ENCODE peak calls at places on chromosome 12, in five cellular contexts. W is AG10803; O is nephron progenitor cell; J is NCI-H510A; C is stimulated activated CD8-positive, alpha-beta memory T cell treated with anti-CD3 and anti-CD28 coated beads, Interleukin-4, amount 100 ng/mL, for 24 hours. T is an unnamed sample.
A peak's percentile ranks its signal among the peaks of the same experiment; 100 is the strongest.

GRCh38 chr12:52835271-52836041 is 1.3 kb upstream of the KRT79 start:
- DNase-seq in W (no peak), O (no peak), J (no peak), C (no peak), T (no peak)

GRCh38 chr12:80269953-80270552 is 170.7 kb downstream of the OTOGL start:
- DNase-seq in W (peak; percentile 48), O (peak; percentile 16), J (no peak), C (no peak), T (no peak)

GRCh38 chr12:27595231-27595642 is 71.2 kb downstream of the PPFIBP1 start:
- DNase-seq in W (peak; percentile 95), O (peak; percentile 9), J (no peak), C (no peak), T (no peak)

GRCh38 chr12:15662303-15662980 is 126.7 kb downstream of the EPS8 start:
- DNase-seq in W (peak; percentile 86), O (no peak), J (no peak), C (no peak), T (no peak)

GRCh38 chr12:843609-844008 is 91.2 kb downstream of the WNK1 start:
- DNase-seq in W (no peak), O (no peak), J (no peak), C (no peak), T (no peak)

GRCh38 chr12:26833692-26834168 is 736 bp upstream of the ITPR2 start:
- DNase-seq in W (no peak), O (peak; percentile 57), J (peak; percentile 70), C (peak; percentile 11), T (no peak)

GRCh38 chr12:100058482-100059029 is 73.8 kb upstream of the ANKS1B start:
- DNase-seq in W (peak; percentile 91), O (no peak), J (no peak), C (no peak), T (no peak)

GRCh38 chr12:106418970-106419369 is 61.4 kb downstream of the POLR3B start:
- DNase-seq in W (no peak), O (no peak), J (no peak), C (no peak), T (no peak)

GRCh38 chr12:100520048-100520769 is 46.5 kb downstream of the NR1H4 start:
- DNase-seq in W (no peak), O (no peak), J (no peak), C (no peak), T (no peak)

GRCh38 chr12:24228980-24229730 is 279.7 kb upstream of the SOX5 start:
- DNase-seq in W (no peak), O (no peak), J (no peak), C (no peak), T (no peak)

GRCh38 chr12:77031745-77032144 is 33.6 kb downstream of the E2F7 start:
- DNase-seq in W (peak; percentile 25), O (no peak), J (no peak), C (no peak), T (no peak)

GRCh38 chr12:77943466-77943865 is 112.8 kb downstream of the NAV3 start:
- DNase-seq in W (peak; percentile 85), O (no peak), J (no peak), C (no peak), T (no peak)

GRCh38 chr12:132661972-132662371 is 25.2 kb downstream of the POLE start:
- DNase-seq in W (no peak), O (no peak), J (no peak), C (no peak), T (no peak)

GRCh38 chr12:98582093-98582492 is 11.4 kb upstream of the SLC25A3 start:
- DNase-seq in W (no peak), O (no peak), J (no peak), C (no peak), T (no peak)

GRCh38 chr12:130655010-130655409 is 61.1 kb downstream of the RIMBP2 start:
- DNase-seq in W (no peak), O (no peak), J (no peak), C (no peak), T (no peak)

GRCh38 chr12:132375747-132376463 is 46.5 kb upstream of the GALNT9 start:
- DNase-seq in W (no peak), O (no peak), J (no peak), C (no peak), T (no peak)

GRCh38 chr12:55745361-55746146 is 2.6 kb downstream of the GDF11 start:
- DNase-seq in W (no peak), O (peak; percentile 85), J (peak; percentile 18), C (no peak), T (peak; percentile 80)

GRCh38 chr12:119942386-119942785 is 46.6 kb upstream of the BICDL1 start:
- DNase-seq in W (no peak), O (no peak), J (no peak), C (no peak), T (no peak)

GRCh38 chr12:113086249-113087164 is 30.0 kb downstream of the DTX1 start:
- DNase-seq in W (no peak), O (no peak), J (no peak), C (no peak), T (peak; percentile 4)

GRCh38 chr12:96889273-96889933 is 17.7 kb upstream of the NEDD1 start:
- DNase-seq in W (peak; percentile 60), O (no peak), J (no peak), C (no peak), T (no peak)

GRCh38 chr12:120241561-120242274 is 23.8 kb downstream of the PXN start:
- DNase-seq in W (no peak), O (no peak), J (no peak), C (no peak), T (no peak)

GRCh38 chr12:96401061-96401871 is 1.0 kb upstream of the CDK17 start:
- DNase-seq in W (peak; percentile 84), O (no peak), J (no peak), C (no peak), T (peak; percentile 47)

GRCh38 chr12:88623777-88624548 is 43.7 kb upstream of the KITLG start:
- DNase-seq in W (no peak), O (no peak), J (no peak), C (no peak), T (no peak)

GRCh38 chr12:118307069-118307954 is 65.4 kb downstream of the TAOK3 start:
- DNase-seq in W (peak; percentile 95), O (no peak), J (no peak), C (peak; percentile 21), T (no peak)

GRCh38 chr12:111034148-111034910 is 114.0 kb upstream of the MYL2 start:
- DNase-seq in W (no peak), O (peak; percentile 59), J (no peak), C (no peak), T (no peak)

GRCh38 chr12:49092086-49092815 is 2.4 kb downstream of the DHH start:
- DNase-seq in W (no peak), O (peak; percentile 65), J (no peak), C (peak; percentile 52), T (no peak)

GRCh38 chr12:50103767-50104321 is at the start of gene GPD1:
- DNase-seq in W (peak; percentile 25), O (peak; percentile 58), J (peak; percentile 69), C (no peak), T (peak; percentile 58)

GRCh38 chr12:23186950-23187349 is 562.0 kb downstream of the ETNK1 start:
- DNase-seq in W (no peak), O (no peak), J (no peak), C (no peak), T (no peak)

GRCh38 chr12:114692558-114693531 is 8.9 kb upstream of the TBX3 start:
- DNase-seq in W (peak; percentile 40), O (no peak), J (peak; percentile 34), C (no peak), T (no peak)